ENCODE peak calls at places on chromosomes 3 and 15, in ten cellular contexts. One of them, this sample, is unnamed.

GRCh38 chr3:22939349-22939748 is 263.8 kb upstream of the UBE2E2 start:
- DNase-seq in adrenal gland: no peak
- DNase-seq in transverse colon: no peak
- DNase-seq in heart left ventricle: no peak
- DNase-seq in endodermal cell: no peak
- DNase-seq in spleen: no peak
- DNase-seq in PC-3: no peak
- DNase-seq in IMR-90: peak
- DNase-seq in CD4-positive, CD25-positive, alpha-beta regulatory T cell: no peak
- DNase-seq in ovary: no peak
- DNase-seq in this sample: no peak

GRCh38 chr3:155748611-155749365 is 3.9 kb upstream of the PLCH1 start:
- DNase-seq in adrenal gland: no peak
- DNase-seq in transverse colon: no peak
- DNase-seq in heart left ventricle: no peak
- DNase-seq in endodermal cell: no peak
- DNase-seq in spleen: no peak
- DNase-seq in PC-3: peak
- DNase-seq in IMR-90: no peak
- DNase-seq in CD4-positive, CD25-positive, alpha-beta regulatory T cell: no peak
- DNase-seq in ovary: no peak
- DNase-seq in this sample: no peak

GRCh38 chr15:66040211-66040892 is 171.1 kb downstream of the RAB11A start:
- DNase-seq in adrenal gland: no peak
- DNase-seq in transverse colon: no peak
- DNase-seq in heart left ventricle: no peak
- DNase-seq in endodermal cell: no peak
- DNase-seq in spleen: no peak
- DNase-seq in PC-3: no peak
- DNase-seq in IMR-90: no peak
- DNase-seq in CD4-positive, CD25-positive, alpha-beta regulatory T cell: no peak
- DNase-seq in ovary: no peak
- DNase-seq in this sample: no peak

GRCh38 chr3:134132961-134133360 is 103.2 kb upstream of the SLCO2A1 start:
- DNase-seq in adrenal gland: no peak
- DNase-seq in transverse colon: no peak
- DNase-seq in heart left ventricle: no peak
- DNase-seq in endodermal cell: no peak
- DNase-seq in spleen: no peak
- DNase-seq in PC-3: no peak
- DNase-seq in IMR-90: peak
- DNase-seq in CD4-positive, CD25-positive, alpha-beta regulatory T cell: no peak
- DNase-seq in ovary: no peak
- DNase-seq in this sample: no peak

GRCh38 chr3:9970020-9970652 is 16.5 kb downstream of the EMC3 start:
- DNase-seq in adrenal gland: no peak
- DNase-seq in transverse colon: no peak
- DNase-seq in heart left ventricle: no peak
- DNase-seq in endodermal cell: no peak
- DNase-seq in spleen: no peak
- DNase-seq in PC-3: peak
- DNase-seq in IMR-90: peak
- DNase-seq in CD4-positive, CD25-positive, alpha-beta regulatory T cell: no peak
- DNase-seq in ovary: no peak
- DNase-seq in this sample: peak

GRCh38 chr3:180802837-180803236 is 109.6 kb upstream of the FXR1 start:
- DNase-seq in adrenal gland: no peak
- DNase-seq in transverse colon: no peak
- DNase-seq in heart left ventricle: no peak
- DNase-seq in endodermal cell: no peak
- DNase-seq in spleen: no peak
- DNase-seq in PC-3: peak
- DNase-seq in IMR-90: peak
- DNase-seq in CD4-positive, CD25-positive, alpha-beta regulatory T cell: peak
- DNase-seq in ovary: no peak
- DNase-seq in this sample: peak

GRCh38 chr15:85757939-85758654 is 36.6 kb downstream of the KLHL25 start:
- DNase-seq in adrenal gland: no peak
- DNase-seq in transverse colon: no peak
- DNase-seq in heart left ventricle: no peak
- DNase-seq in endodermal cell: no peak
- DNase-seq in spleen: peak
- DNase-seq in PC-3: no peak
- DNase-seq in IMR-90: no peak
- DNase-seq in CD4-positive, CD25-positive, alpha-beta regulatory T cell: no peak
- DNase-seq in ovary: peak
- DNase-seq in this sample: no peak

GRCh38 chr3:114597012-114597411 is 303.2 kb downstream of the TIGIT start:
- DNase-seq in adrenal gland: no peak
- DNase-seq in transverse colon: no peak
- DNase-seq in heart left ventricle: no peak
- DNase-seq in endodermal cell: no peak
- DNase-seq in spleen: no peak
- DNase-seq in PC-3: peak
- DNase-seq in IMR-90: no peak
- DNase-seq in CD4-positive, CD25-positive, alpha-beta regulatory T cell: no peak
- DNase-seq in ovary: no peak
- DNase-seq in this sample: no peak

GRCh38 chr3:70716832-70717231 is 404.4 kb upstream of the MDFIC2 start:
- DNase-seq in adrenal gland: peak
- DNase-seq in transverse colon: no peak
- DNase-seq in heart left ventricle: no peak
- DNase-seq in endodermal cell: no peak
- DNase-seq in spleen: no peak
- DNase-seq in PC-3: peak
- DNase-seq in IMR-90: peak
- DNase-seq in CD4-positive, CD25-positive, alpha-beta regulatory T cell: peak
- DNase-seq in ovary: peak
- DNase-seq in this sample: peak

GRCh38 chr3:194854290-194855024 is 168.8 kb downstream of the FAM43A start:
- DNase-seq in adrenal gland: no peak
- DNase-seq in transverse colon: no peak
- DNase-seq in heart left ventricle: peak
- DNase-seq in endodermal cell: no peak
- DNase-seq in spleen: no peak
- DNase-seq in PC-3: no peak
- DNase-seq in IMR-90: no peak
- DNase-seq in CD4-positive, CD25-positive, alpha-beta regulatory T cell: no peak
- DNase-seq in ovary: no peak
- DNase-seq in this sample: no peak
- H3K27ac ChIP-seq in adrenal gland: no peak
- H3K27ac ChIP-seq in transverse colon: peak
- H3K27ac ChIP-seq in heart left ventricle: peak
- H3K27ac ChIP-seq in endodermal cell: no peak
- H3K27ac ChIP-seq in spleen: peak
- H3K27ac ChIP-seq in PC-3: no peak
- H3K27ac ChIP-seq in IMR-90: no peak
- H3K27ac ChIP-seq in CD4-positive, CD25-positive, alpha-beta regulatory T cell: no peak
- H3K27ac ChIP-seq in ovary: no peak
- H3K27ac ChIP-seq in this sample: no peak

DNA sequence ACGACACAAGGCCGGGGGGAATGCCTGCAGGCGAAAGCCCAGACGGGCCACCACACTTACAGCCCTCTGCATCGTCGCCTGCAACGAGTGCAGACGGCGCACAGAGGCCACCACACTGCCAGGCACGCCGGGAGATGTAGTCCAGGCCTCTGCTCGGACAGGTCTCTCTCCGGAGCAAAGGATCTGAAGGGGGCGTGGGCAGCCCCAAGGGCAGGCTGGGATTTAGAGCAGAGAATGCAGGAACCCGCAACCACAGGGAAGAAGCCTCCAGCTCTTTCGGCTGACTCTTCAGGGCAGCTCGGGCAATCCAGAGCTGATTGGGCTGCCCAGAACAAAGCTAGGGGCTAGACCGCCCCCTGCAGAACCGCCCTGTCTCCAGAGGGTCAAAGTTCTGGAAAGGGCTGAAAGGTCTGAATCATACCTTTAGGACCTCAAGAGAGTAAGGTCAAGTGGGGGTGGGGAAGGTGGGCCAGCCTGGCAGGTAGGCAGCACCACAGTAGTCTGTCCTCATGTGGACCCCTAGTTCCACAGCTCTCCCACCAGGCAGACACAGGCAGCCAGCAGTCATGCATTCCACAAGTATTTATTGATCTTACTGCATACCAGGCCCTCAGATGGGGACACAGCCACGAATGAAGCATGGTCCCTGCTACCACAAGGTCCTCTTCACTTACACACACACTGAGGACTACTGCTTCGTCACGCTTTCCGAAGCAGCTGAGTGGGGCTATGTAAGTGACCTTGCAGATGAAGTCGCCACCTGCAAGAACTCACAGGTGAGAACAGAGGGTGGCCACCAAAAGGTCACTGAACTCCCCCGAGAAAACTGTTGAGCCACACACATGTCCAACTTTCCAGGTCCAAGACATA is at the start of gene AMT:
- DNase-seq in adrenal gland: peak
- DNase-seq in transverse colon: peak
- DNase-seq in heart left ventricle: peak
- DNase-seq in endodermal cell: peak
- DNase-seq in spleen: peak
- DNase-seq in PC-3: no peak
- DNase-seq in IMR-90: peak
- DNase-seq in CD4-positive, CD25-positive, alpha-beta regulatory T cell: no peak
- DNase-seq in ovary: peak
- DNase-seq in this sample: no peak
- H3K4me3 ChIP-seq in adrenal gland: peak
- H3K4me3 ChIP-seq in transverse colon: peak
- H3K4me3 ChIP-seq in heart left ventricle: peak
- H3K4me3 ChIP-seq in endodermal cell: peak
- H3K4me3 ChIP-seq in spleen: peak
- H3K4me3 ChIP-seq in PC-3: no peak
- H3K4me3 ChIP-seq in IMR-90: no peak
- H3K4me3 ChIP-seq in CD4-positive, CD25-positive, alpha-beta regulatory T cell: no peak
- H3K4me3 ChIP-seq in ovary: peak
- H3K4me3 ChIP-seq in this sample: peak

GRCh38 chr3:169172535-169172934 is 491.0 kb downstream of the MECOM start:
- DNase-seq in adrenal gland: no peak
- DNase-seq in transverse colon: no peak
- DNase-seq in heart left ventricle: no peak
- DNase-seq in endodermal cell: no peak
- DNase-seq in spleen: no peak
- DNase-seq in PC-3: peak
- DNase-seq in IMR-90: no peak
- DNase-seq in CD4-positive, CD25-positive, alpha-beta regulatory T cell: no peak
- DNase-seq in ovary: no peak
- DNase-seq in this sample: no peak

GRCh38 chr3:169173231-169173630 is 490.3 kb downstream of the MECOM start:
- DNase-seq in adrenal gland: no peak
- DNase-seq in transverse colon: peak
- DNase-seq in heart left ventricle: no peak
- DNase-seq in endodermal cell: no peak
- DNase-seq in spleen: no peak
- DNase-seq in PC-3: peak
- DNase-seq in IMR-90: no peak
- DNase-seq in CD4-positive, CD25-positive, alpha-beta regulatory T cell: no peak
- DNase-seq in ovary: no peak
- DNase-seq in this sample: no peak

GRCh38 chr3:169171739-169172138 is 491.8 kb downstream of the MECOM start:
- DNase-seq in adrenal gland: no peak
- DNase-seq in transverse colon: no peak
- DNase-seq in heart left ventricle: no peak
- DNase-seq in endodermal cell: no peak
- DNase-seq in spleen: no peak
- DNase-seq in PC-3: peak
- DNase-seq in IMR-90: no peak
- DNase-seq in CD4-positive, CD25-positive, alpha-beta regulatory T cell: no peak
- DNase-seq in ovary: no peak
- DNase-seq in this sample: no peak

GRCh38 chr3:169170456-169170855 is 493.1 kb downstream of the MECOM start:
- DNase-seq in adrenal gland: no peak
- DNase-seq in transverse colon: no peak
- DNase-seq in heart left ventricle: no peak
- DNase-seq in endodermal cell: no peak
- DNase-seq in spleen: no peak
- DNase-seq in PC-3: no peak
- DNase-seq in IMR-90: no peak
- DNase-seq in CD4-positive, CD25-positive, alpha-beta regulatory T cell: no peak
- DNase-seq in ovary: no peak
- DNase-seq in this sample: no peak

GRCh38 chr3:169169340-169169963 is 494.1 kb downstream of the MECOM start:
- DNase-seq in adrenal gland: no peak
- DNase-seq in transverse colon: no peak
- DNase-seq in heart left ventricle: no peak
- DNase-seq in endodermal cell: no peak
- DNase-seq in spleen: no peak
- DNase-seq in PC-3: peak
- DNase-seq in IMR-90: no peak
- DNase-seq in CD4-positive, CD25-positive, alpha-beta regulatory T cell: no peak
- DNase-seq in ovary: no peak
- DNase-seq in this sample: no peak
- H3K27ac ChIP-seq in adrenal gland: no peak
- H3K27ac ChIP-seq in transverse colon: no peak
- H3K27ac ChIP-seq in heart left ventricle: no peak
- H3K27ac ChIP-seq in endodermal cell: no peak
- H3K27ac ChIP-seq in spleen: no peak
- H3K27ac ChIP-seq in PC-3: no peak
- H3K27ac ChIP-seq in IMR-90: no peak
- H3K27ac ChIP-seq in CD4-positive, CD25-positive, alpha-beta regulatory T cell: no peak
- H3K27ac ChIP-seq in ovary: no peak
- H3K27ac ChIP-seq in this sample: no peak

GRCh38 chr3:129226374-129226773 is 23.0 kb upstream of the COPG1 start:
- DNase-seq in adrenal gland: peak
- DNase-seq in transverse colon: peak
- DNase-seq in heart left ventricle: peak
- DNase-seq in endodermal cell: no peak
- DNase-seq in spleen: peak
- DNase-seq in PC-3: peak
- DNase-seq in IMR-90: peak
- DNase-seq in CD4-positive, CD25-positive, alpha-beta regulatory T cell: peak
- DNase-seq in ovary: peak
- DNase-seq in this sample: peak

GRCh38 chr3:129230311-129231019 is 18.9 kb upstream of the COPG1 start:
- DNase-seq in adrenal gland: peak
- DNase-seq in transverse colon: no peak
- DNase-seq in heart left ventricle: no peak
- DNase-seq in endodermal cell: no peak
- DNase-seq in spleen: no peak
- DNase-seq in PC-3: peak
- DNase-seq in IMR-90: peak
- DNase-seq in CD4-positive, CD25-positive, alpha-beta regulatory T cell: peak
- DNase-seq in ovary: no peak
- DNase-seq in this sample: peak

GRCh38 chr3:129228891-129229585 is 20.4 kb upstream of the COPG1 start:
- DNase-seq in adrenal gland: peak
- DNase-seq in transverse colon: no peak
- DNase-seq in heart left ventricle: peak
- DNase-seq in endodermal cell: peak
- DNase-seq in spleen: peak
- DNase-seq in PC-3: peak
- DNase-seq in IMR-90: peak
- DNase-seq in CD4-positive, CD25-positive, alpha-beta regulatory T cell: no peak
- DNase-seq in ovary: no peak
- DNase-seq in this sample: peak

GRCh38 chr3:129224984-129225393 is 24.4 kb upstream of the COPG1 start:
- DNase-seq in adrenal gland: peak
- DNase-seq in transverse colon: peak
- DNase-seq in heart left ventricle: peak
- DNase-seq in endodermal cell: peak
- DNase-seq in spleen: peak
- DNase-seq in PC-3: peak
- DNase-seq in IMR-90: peak
- DNase-seq in CD4-positive, CD25-positive, alpha-beta regulatory T cell: peak
- DNase-seq in ovary: peak
- DNase-seq in this sample: peak
- H3K4me3 ChIP-seq in adrenal gland: no peak
- H3K4me3 ChIP-seq in transverse colon: no peak
- H3K4me3 ChIP-seq in heart left ventricle: peak
- H3K4me3 ChIP-seq in endodermal cell: no peak
- H3K4me3 ChIP-seq in spleen: peak
- H3K4me3 ChIP-seq in PC-3: peak
- H3K4me3 ChIP-seq in IMR-90: peak
- H3K4me3 ChIP-seq in CD4-positive, CD25-positive, alpha-beta regulatory T cell: peak
- H3K4me3 ChIP-seq in ovary: no peak
- H3K4me3 ChIP-seq in this sample: no peak

GRCh38 chr3:58356054-58356453 is 23.4 kb downstream of the PXK start:
- DNase-seq in adrenal gland: peak
- DNase-seq in transverse colon: peak
- DNase-seq in heart left ventricle: no peak
- DNase-seq in endodermal cell: no peak
- DNase-seq in spleen: peak
- DNase-seq in PC-3: no peak
- DNase-seq in IMR-90: no peak
- DNase-seq in CD4-positive, CD25-positive, alpha-beta regulatory T cell: no peak
- DNase-seq in ovary: no peak
- DNase-seq in this sample: no peak
- H3K27ac ChIP-seq in adrenal gland: no peak
- H3K27ac ChIP-seq in transverse colon: peak
- H3K27ac ChIP-seq in heart left ventricle: no peak
- H3K27ac ChIP-seq in endodermal cell: no peak
- H3K27ac ChIP-seq in spleen: peak
- H3K27ac ChIP-seq in PC-3: no peak
- H3K27ac ChIP-seq in IMR-90: no peak
- H3K27ac ChIP-seq in CD4-positive, CD25-positive, alpha-beta regulatory T cell: no peak
- H3K27ac ChIP-seq in ovary: no peak
- H3K27ac ChIP-seq in this sample: no peak